ENCODE peak calls at places on chromosomes 16 and 17, in four cellular contexts. V is ovary, C is tibial nerve, R is cardiac muscle cell. P is an unnamed sample. For H3K36me3, the result is how much of the 10 kb centered on the place peaks cover.

GRCh38 chr17:42194133-42194899 is at the start of gene GHDC:
- DNase-seq in V (peak), C (peak), R (peak), P (peak)

GRCh38 chr16:58459344-58460218 is 40.4 kb upstream of the NDRG4 start:
- DNase-seq in V (no peak), C (no peak), R (no peak), P (no peak)

GRCh38 chr16:47903470-47903869 is 252.3 kb downstream of the ABCC12 start:
- DNase-seq in V (no peak), C (no peak), R (no peak), P (no peak)

GRCh38 chr17:66829386-66829864 is 5.5 kb upstream of the CACNG5 start:
- DNase-seq in V (peak), C (no peak), R (peak), P (peak)

GRCh38 chr17:18261146-18261515 is 669 bp downstream of the MIEF2 start:
- DNase-seq in V (peak), C (no peak), R (peak), P (peak)

GRCh38 chr16:68234188-68235104 is 1.5 kb downstream of the ESRP2 start:
- DNase-seq in V (peak), C (no peak), R (no peak), P (no peak)

GRCh38 chr16:1534021-1535020 is 855 bp downstream of the TMEM204 start:
- DNase-seq in V (peak), C (no peak), R (no peak), P (no peak)

GRCh38 chr16:88287219-88287618 is 95.5 kb upstream of the ZNF469 start:
- DNase-seq in V (no peak), C (no peak), R (no peak), P (peak)

GRCh38 chr17:37488009-37488604 is 1.6 kb upstream of the DUSP14 start:
- DNase-seq in V (no peak), C (no peak), R (peak), P (no peak)

GRCh38 chr16:47081113-47081512 is 62.6 kb downstream of the NETO2 start:
- DNase-seq in V (no peak), C (no peak), R (no peak), P (no peak)

GRCh38 chr17:76152580-76152979 is 11.5 kb upstream of the FOXJ1 start:
- DNase-seq in V (no peak), C (no peak), R (no peak), P (no peak)

GRCh38 chr17:66995944-66996343 is 31.4 kb downstream of the CACNG4 start:
- DNase-seq in V (no peak), C (no peak), R (no peak), P (no peak)

GRCh38 chr16:20851601-20852000 is 45.3 kb downstream of the REXO5 start:
- DNase-seq in V (peak), C (peak), R (peak), P (peak)

GRCh38 chr16:10871157-10871991 is 5.6 kb upstream of the CIITA start:
- DNase-seq in V (no peak), C (no peak), R (no peak), P (no peak)

GRCh38 chr17:82415786-82416185 is 2.4 kb upstream of the HEXD start:
- DNase-seq in V (no peak), C (no peak), R (no peak), P (no peak)

GRCh38 chr17:29138991-29139682 is 41.1 kb downstream of the MYO18A start:
- DNase-seq in V (peak), C (no peak), R (no peak), P (peak)

GRCh38 chr17:68794636-68795503 is 160.3 kb downstream of the ABCA8 start:
- DNase-seq in V (peak), C (peak), R (no peak), P (peak)

GRCh38 chr16:86809458-86809955 is 231.2 kb downstream of the FOXL1 start:
- DNase-seq in V (no peak), C (no peak), R (no peak), P (no peak)

GRCh38 chr17:4945944-4946280 is 2.4 kb downstream of the PFN1 start:
- DNase-seq in V (no peak), C (no peak), R (no peak), P (no peak)
- H3K36me3 ChIP-seq in V (under half), C (under half), R (under half), P (under half)

DNA sequence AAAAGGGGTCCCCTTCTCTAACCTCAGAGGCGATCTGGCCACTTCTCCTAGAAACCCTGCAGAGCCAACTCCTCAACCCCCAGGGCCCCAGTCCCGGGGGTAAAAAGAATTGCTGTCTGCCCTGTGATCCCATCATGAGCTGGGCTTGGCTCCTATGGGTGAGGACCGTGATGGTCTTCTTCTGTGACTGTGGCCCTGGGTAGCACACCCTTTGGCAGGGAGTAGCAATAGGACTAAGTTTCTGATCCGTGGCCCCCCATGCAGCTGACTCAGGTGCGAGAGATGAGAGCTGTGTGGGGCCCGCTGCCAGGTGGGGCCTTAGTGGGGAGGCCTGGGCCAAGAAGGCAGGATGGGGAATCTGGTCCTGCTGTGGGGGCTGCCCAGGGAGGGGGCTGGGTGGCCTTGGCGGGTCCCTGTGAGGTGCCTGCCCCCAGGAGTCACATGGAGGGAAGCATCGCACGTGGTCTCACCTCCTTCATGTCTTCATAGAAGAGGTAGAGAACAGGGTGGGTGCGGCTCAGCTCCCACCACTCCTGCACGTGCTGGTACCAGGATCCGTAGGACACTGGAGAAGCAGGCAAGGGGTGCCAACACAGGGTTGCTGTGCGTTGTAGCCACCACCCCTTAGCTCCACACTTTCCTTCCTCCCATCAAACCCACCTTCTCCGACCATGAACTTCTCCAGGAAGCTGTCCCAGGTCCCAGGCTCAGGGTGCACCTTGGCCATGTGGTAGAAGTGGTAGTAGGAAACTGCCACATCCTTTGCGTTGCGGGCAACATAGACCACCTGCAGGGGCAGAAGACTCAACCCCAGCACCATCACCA is 3.3 kb downstream of the SULT1A1 start:
- DNase-seq in V (no peak), C (no peak), R (no peak), P (no peak)
- H3K27ac ChIP-seq in V (no peak), C (no peak), R (no peak), P (no peak)

GRCh38 chr16:17133851-17134250 is 336.9 kb downstream of the XYLT1 start:
- DNase-seq in V (no peak), C (no peak), R (no peak), P (no peak)

GRCh38 chr16:17130733-17131132 is 340.0 kb downstream of the XYLT1 start:
- DNase-seq in V (no peak), C (no peak), R (no peak), P (no peak)

GRCh38 chr16:17131351-17131750 is 339.4 kb downstream of the XYLT1 start:
- DNase-seq in V (no peak), C (no peak), R (no peak), P (no peak)

GRCh38 chr16:17135439-17135838 is 335.3 kb downstream of the XYLT1 start:
- DNase-seq in V (no peak), C (no peak), R (no peak), P (no peak)

GRCh38 chr16:17134586-17134985 is 336.2 kb downstream of the XYLT1 start:
- DNase-seq in V (no peak), C (no peak), R (no peak), P (no peak)
- H3K36me3 ChIP-seq in V (under half), C (under half), R (under half), P (under half)

GRCh38 chr16:75239463-75240122 is 11.8 kb downstream of the BCAR1 start:
- DNase-seq in V (peak), C (no peak), R (no peak), P (no peak)
- H3K27ac ChIP-seq in V (peak), C (peak), R (peak), P (peak)

DNA sequence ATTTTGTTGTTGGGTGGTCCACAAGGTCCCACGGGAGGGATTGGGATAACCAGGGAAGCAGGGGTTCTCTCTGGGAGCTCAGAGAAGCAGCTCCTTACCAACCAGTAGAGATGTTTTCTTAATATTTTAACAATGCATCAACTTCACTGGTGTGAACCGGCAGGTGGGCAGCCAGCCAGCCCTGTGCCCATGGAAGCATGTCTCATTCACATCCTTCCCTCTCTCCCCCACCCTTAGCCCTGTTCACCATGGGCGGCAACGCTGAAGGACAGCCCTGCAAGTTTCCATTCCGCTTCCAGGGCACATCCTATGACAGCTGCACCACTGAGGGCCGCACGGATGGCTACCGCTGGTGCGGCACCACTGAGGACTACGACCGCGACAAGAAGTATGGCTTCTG is 9.3 kb downstream of the MMP2 start:
- DNase-seq in V (no peak), C (no peak), R (no peak), P (no peak)
- H3K36me3 ChIP-seq in V (under half), C (under half), R (under half), P (under half)

GRCh38 chr17:7486181-7486580 is 2.0 kb downstream of the POLR2A start:
- DNase-seq in V (no peak), C (no peak), R (no peak), P (no peak)
- H3K27ac ChIP-seq in V (no peak), C (peak), R (peak), P (peak)

GRCh38 chr16:30361180-30361579 is 6.1 kb upstream of the CD2BP2 start:
- DNase-seq in V (no peak), C (no peak), R (no peak), P (no peak)
- H3K36me3 ChIP-seq in V (under half), C (under half), R (under half), P (under half)

GRCh38 chr17:80981929-80982425 is 9.7 kb upstream of the CHMP6 start:
- DNase-seq in V (no peak), C (no peak), R (no peak), P (no peak)

GRCh38 chr17:80984749-80985148 is 6.9 kb upstream of the CHMP6 start:
- DNase-seq in V (peak), C (no peak), R (peak), P (no peak)

GRCh38 chr17:80982426-80982974 is 9.1 kb upstream of the CHMP6 start:
- DNase-seq in V (no peak), C (no peak), R (no peak), P (no peak)

GRCh38 chr17:80981062-80981902 is 10.4 kb upstream of the CHMP6 start:
- DNase-seq in V (peak), C (no peak), R (peak), P (no peak)

GRCh38 chr17:80983545-80983944 is 8.1 kb upstream of the CHMP6 start:
- DNase-seq in V (no peak), C (no peak), R (no peak), P (no peak)
- H3K27ac ChIP-seq in V (no peak), C (no peak), R (no peak), P (no peak)